ENCODE peak calls at places on chromosomes 2 and 18, in ten cellular contexts. One of them, this sample, is unnamed.

GRCh38 chr18:67778016-67778415 is 261.5 kb upstream of the DSEL start:
- DNase-seq in activated CD8-positive, alpha-beta memory T cell treated with anti-CD3 and anti-CD28 coated beads for 48 hours: no peak
- DNase-seq in stimulated activated CD8-positive, alpha-beta memory T cell treated with anti-CD3 and anti-CD28 coated beads, Interleukin-15, amount 100 ng/mL, for 48 hours: no peak
- DNase-seq in M059J: peak
- DNase-seq in activated T-cell treated with anti-CD3 and anti-CD28 coated beads, Interleukin-2, amount 50 U/mL, for 4 hours: no peak
- DNase-seq in astrocyte of the cerebellum: no peak
- DNase-seq in KBM-7: no peak
- DNase-seq in AG10803: peak
- DNase-seq in right cardiac atrium: no peak
- DNase-seq in fibroblast of the aortic adventitia: no peak
- DNase-seq in this sample: no peak

GRCh38 chr18:10169064-10169562 is 255.3 kb downstream of the VAPA start:
- DNase-seq in activated T-cell treated with anti-CD3 and anti-CD28 coated beads, Interleukin-2, amount 50 U/mL, for 4 hours: no peak
- DNase-seq in stimulated activated CD8-positive, alpha-beta memory T cell treated with anti-CD3 and anti-CD28 coated beads, Interleukin-15, amount 100 ng/mL, for 48 hours: no peak
- DNase-seq in astrocyte of the cerebellum: peak
- DNase-seq in KBM-7: no peak
- DNase-seq in AG10803: peak
- DNase-seq in right cardiac atrium: no peak
- DNase-seq in M059J: no peak
- DNase-seq in fibroblast of the aortic adventitia: peak
- DNase-seq in activated CD8-positive, alpha-beta memory T cell treated with anti-CD3 and anti-CD28 coated beads for 48 hours: no peak
- DNase-seq in this sample: no peak

GRCh38 chr2:241762321-241762932 is 14.2 kb upstream of the GAL3ST2 start:
- DNase-seq in activated CD8-positive, alpha-beta memory T cell treated with anti-CD3 and anti-CD28 coated beads for 48 hours: no peak
- DNase-seq in M059J: no peak
- DNase-seq in fibroblast of the aortic adventitia: no peak
- DNase-seq in activated T-cell treated with anti-CD3 and anti-CD28 coated beads, Interleukin-2, amount 50 U/mL, for 4 hours: no peak
- DNase-seq in AG10803: no peak
- DNase-seq in stimulated activated CD8-positive, alpha-beta memory T cell treated with anti-CD3 and anti-CD28 coated beads, Interleukin-15, amount 100 ng/mL, for 48 hours: no peak
- DNase-seq in astrocyte of the cerebellum: no peak
- DNase-seq in KBM-7: no peak
- DNase-seq in right cardiac atrium: no peak
- DNase-seq in this sample: no peak

GRCh38 chr2:205376071-205376470 is 306.2 kb upstream of the NRP2 start:
- DNase-seq in activated T-cell treated with anti-CD3 and anti-CD28 coated beads, Interleukin-2, amount 50 U/mL, for 4 hours: no peak
- DNase-seq in M059J: no peak
- DNase-seq in activated CD8-positive, alpha-beta memory T cell treated with anti-CD3 and anti-CD28 coated beads for 48 hours: no peak
- DNase-seq in fibroblast of the aortic adventitia: peak
- DNase-seq in stimulated activated CD8-positive, alpha-beta memory T cell treated with anti-CD3 and anti-CD28 coated beads, Interleukin-15, amount 100 ng/mL, for 48 hours: no peak
- DNase-seq in astrocyte of the cerebellum: no peak
- DNase-seq in AG10803: peak
- DNase-seq in KBM-7: no peak
- DNase-seq in right cardiac atrium: no peak
- DNase-seq in this sample: no peak

GRCh38 chr2:74458957-74459290 is 686 bp downstream of the WBP1 start:
- DNase-seq in activated T-cell treated with anti-CD3 and anti-CD28 coated beads, Interleukin-2, amount 50 U/mL, for 4 hours: no peak
- DNase-seq in stimulated activated CD8-positive, alpha-beta memory T cell treated with anti-CD3 and anti-CD28 coated beads, Interleukin-15, amount 100 ng/mL, for 48 hours: no peak
- DNase-seq in right cardiac atrium: no peak
- DNase-seq in activated CD8-positive, alpha-beta memory T cell treated with anti-CD3 and anti-CD28 coated beads for 48 hours: no peak
- DNase-seq in astrocyte of the cerebellum: no peak
- DNase-seq in KBM-7: no peak
- DNase-seq in fibroblast of the aortic adventitia: no peak
- DNase-seq in M059J: no peak
- DNase-seq in AG10803: no peak
- DNase-seq in this sample: no peak

GRCh38 chr2:21800356-21800755 is 676.6 kb downstream of the TDRD15 start:
- DNase-seq in activated T-cell treated with anti-CD3 and anti-CD28 coated beads, Interleukin-2, amount 50 U/mL, for 4 hours: no peak
- DNase-seq in KBM-7: no peak
- DNase-seq in stimulated activated CD8-positive, alpha-beta memory T cell treated with anti-CD3 and anti-CD28 coated beads, Interleukin-15, amount 100 ng/mL, for 48 hours: no peak
- DNase-seq in right cardiac atrium: no peak
- DNase-seq in astrocyte of the cerebellum: no peak
- DNase-seq in M059J: no peak
- DNase-seq in AG10803: no peak
- DNase-seq in activated CD8-positive, alpha-beta memory T cell treated with anti-CD3 and anti-CD28 coated beads for 48 hours: no peak
- DNase-seq in fibroblast of the aortic adventitia: no peak
- DNase-seq in this sample: no peak

GRCh38 chr2:166060191-166060590 is 67.6 kb downstream of the SCN1A start:
- DNase-seq in activated T-cell treated with anti-CD3 and anti-CD28 coated beads, Interleukin-2, amount 50 U/mL, for 4 hours: no peak
- DNase-seq in fibroblast of the aortic adventitia: no peak
- DNase-seq in right cardiac atrium: no peak
- DNase-seq in activated CD8-positive, alpha-beta memory T cell treated with anti-CD3 and anti-CD28 coated beads for 48 hours: no peak
- DNase-seq in KBM-7: no peak
- DNase-seq in stimulated activated CD8-positive, alpha-beta memory T cell treated with anti-CD3 and anti-CD28 coated beads, Interleukin-15, amount 100 ng/mL, for 48 hours: no peak
- DNase-seq in astrocyte of the cerebellum: no peak
- DNase-seq in M059J: no peak
- DNase-seq in AG10803: no peak
- DNase-seq in this sample: no peak

GRCh38 chr2:64645014-64645418 is 8.7 kb downstream of the SERTAD2 start:
- DNase-seq in activated CD8-positive, alpha-beta memory T cell treated with anti-CD3 and anti-CD28 coated beads for 48 hours: no peak
- DNase-seq in KBM-7: peak
- DNase-seq in fibroblast of the aortic adventitia: peak
- DNase-seq in AG10803: peak
- DNase-seq in M059J: peak
- DNase-seq in astrocyte of the cerebellum: peak
- DNase-seq in activated T-cell treated with anti-CD3 and anti-CD28 coated beads, Interleukin-2, amount 50 U/mL, for 4 hours: no peak
- DNase-seq in right cardiac atrium: peak
- DNase-seq in stimulated activated CD8-positive, alpha-beta memory T cell treated with anti-CD3 and anti-CD28 coated beads, Interleukin-15, amount 100 ng/mL, for 48 hours: no peak
- DNase-seq in this sample: peak

GRCh38 chr18:5543854-5544389 is at the start of gene EPB41L3:
- DNase-seq in astrocyte of the cerebellum: no peak
- DNase-seq in right cardiac atrium: peak
- DNase-seq in activated T-cell treated with anti-CD3 and anti-CD28 coated beads, Interleukin-2, amount 50 U/mL, for 4 hours: no peak
- DNase-seq in M059J: no peak
- DNase-seq in fibroblast of the aortic adventitia: no peak
- DNase-seq in stimulated activated CD8-positive, alpha-beta memory T cell treated with anti-CD3 and anti-CD28 coated beads, Interleukin-15, amount 100 ng/mL, for 48 hours: no peak
- DNase-seq in AG10803: peak
- DNase-seq in KBM-7: peak
- DNase-seq in activated CD8-positive, alpha-beta memory T cell treated with anti-CD3 and anti-CD28 coated beads for 48 hours: no peak
- DNase-seq in this sample: peak

GRCh38 chr2:41061371-41061770 is 609.5 kb upstream of the SLC8A1 start:
- DNase-seq in right cardiac atrium: no peak
- DNase-seq in fibroblast of the aortic adventitia: peak
- DNase-seq in activated CD8-positive, alpha-beta memory T cell treated with anti-CD3 and anti-CD28 coated beads for 48 hours: no peak
- DNase-seq in stimulated activated CD8-positive, alpha-beta memory T cell treated with anti-CD3 and anti-CD28 coated beads, Interleukin-15, amount 100 ng/mL, for 48 hours: no peak
- DNase-seq in KBM-7: peak
- DNase-seq in M059J: peak
- DNase-seq in AG10803: peak
- DNase-seq in astrocyte of the cerebellum: peak
- DNase-seq in activated T-cell treated with anti-CD3 and anti-CD28 coated beads, Interleukin-2, amount 50 U/mL, for 4 hours: no peak
- DNase-seq in this sample: no peak

GRCh38 chr2:85680707-85681353 is 12.8 kb upstream of the SFTPB start:
- DNase-seq in astrocyte of the cerebellum: no peak
- DNase-seq in KBM-7: no peak
- DNase-seq in M059J: peak
- DNase-seq in fibroblast of the aortic adventitia: no peak
- DNase-seq in stimulated activated CD8-positive, alpha-beta memory T cell treated with anti-CD3 and anti-CD28 coated beads, Interleukin-15, amount 100 ng/mL, for 48 hours: no peak
- DNase-seq in activated T-cell treated with anti-CD3 and anti-CD28 coated beads, Interleukin-2, amount 50 U/mL, for 4 hours: no peak
- DNase-seq in AG10803: no peak
- DNase-seq in activated CD8-positive, alpha-beta memory T cell treated with anti-CD3 and anti-CD28 coated beads for 48 hours: no peak
- DNase-seq in right cardiac atrium: no peak
- DNase-seq in this sample: no peak

GRCh38 chr2:169767243-169767888 is 31.3 kb upstream of the SSB start:
- DNase-seq in AG10803: peak
- DNase-seq in activated CD8-positive, alpha-beta memory T cell treated with anti-CD3 and anti-CD28 coated beads for 48 hours: no peak
- DNase-seq in KBM-7: peak
- DNase-seq in stimulated activated CD8-positive, alpha-beta memory T cell treated with anti-CD3 and anti-CD28 coated beads, Interleukin-15, amount 100 ng/mL, for 48 hours: peak
- DNase-seq in astrocyte of the cerebellum: no peak
- DNase-seq in activated T-cell treated with anti-CD3 and anti-CD28 coated beads, Interleukin-2, amount 50 U/mL, for 4 hours: peak
- DNase-seq in right cardiac atrium: no peak
- DNase-seq in M059J: peak
- DNase-seq in fibroblast of the aortic adventitia: peak
- DNase-seq in this sample: peak

GRCh38 chr2:64017811-64018714 is 1.2 kb downstream of the VPS54 start:
- DNase-seq in stimulated activated CD8-positive, alpha-beta memory T cell treated with anti-CD3 and anti-CD28 coated beads, Interleukin-15, amount 100 ng/mL, for 48 hours: no peak
- DNase-seq in right cardiac atrium: peak
- DNase-seq in activated CD8-positive, alpha-beta memory T cell treated with anti-CD3 and anti-CD28 coated beads for 48 hours: no peak
- DNase-seq in KBM-7: peak
- DNase-seq in activated T-cell treated with anti-CD3 and anti-CD28 coated beads, Interleukin-2, amount 50 U/mL, for 4 hours: no peak
- DNase-seq in astrocyte of the cerebellum: no peak
- DNase-seq in AG10803: peak
- DNase-seq in fibroblast of the aortic adventitia: peak
- DNase-seq in M059J: peak
- DNase-seq in this sample: peak

GRCh38 chr2:230124792-230125452 is 56.2 kb upstream of the SLC16A14 start:
- DNase-seq in right cardiac atrium: peak
- DNase-seq in stimulated activated CD8-positive, alpha-beta memory T cell treated with anti-CD3 and anti-CD28 coated beads, Interleukin-15, amount 100 ng/mL, for 48 hours: no peak
- DNase-seq in KBM-7: peak
- DNase-seq in activated T-cell treated with anti-CD3 and anti-CD28 coated beads, Interleukin-2, amount 50 U/mL, for 4 hours: no peak
- DNase-seq in M059J: no peak
- DNase-seq in AG10803: no peak
- DNase-seq in activated CD8-positive, alpha-beta memory T cell treated with anti-CD3 and anti-CD28 coated beads for 48 hours: no peak
- DNase-seq in fibroblast of the aortic adventitia: no peak
- DNase-seq in astrocyte of the cerebellum: no peak
- DNase-seq in this sample: peak

GRCh38 chr2:214481204-214481603 is 70.3 kb downstream of the VWC2L start:
- DNase-seq in M059J: peak
- DNase-seq in astrocyte of the cerebellum: peak
- DNase-seq in activated T-cell treated with anti-CD3 and anti-CD28 coated beads, Interleukin-2, amount 50 U/mL, for 4 hours: no peak
- DNase-seq in fibroblast of the aortic adventitia: no peak
- DNase-seq in KBM-7: no peak
- DNase-seq in AG10803: no peak
- DNase-seq in right cardiac atrium: no peak
- DNase-seq in stimulated activated CD8-positive, alpha-beta memory T cell treated with anti-CD3 and anti-CD28 coated beads, Interleukin-15, amount 100 ng/mL, for 48 hours: no peak
- DNase-seq in activated CD8-positive, alpha-beta memory T cell treated with anti-CD3 and anti-CD28 coated beads for 48 hours: no peak
- DNase-seq in this sample: no peak

GRCh38 chr18:13137041-13137938 is 81.3 kb upstream of the LDLRAD4 start:
- DNase-seq in KBM-7: peak
- DNase-seq in stimulated activated CD8-positive, alpha-beta memory T cell treated with anti-CD3 and anti-CD28 coated beads, Interleukin-15, amount 100 ng/mL, for 48 hours: no peak
- DNase-seq in astrocyte of the cerebellum: no peak
- DNase-seq in fibroblast of the aortic adventitia: no peak
- DNase-seq in activated T-cell treated with anti-CD3 and anti-CD28 coated beads, Interleukin-2, amount 50 U/mL, for 4 hours: no peak
- DNase-seq in activated CD8-positive, alpha-beta memory T cell treated with anti-CD3 and anti-CD28 coated beads for 48 hours: no peak
- DNase-seq in AG10803: no peak
- DNase-seq in M059J: no peak
- DNase-seq in right cardiac atrium: peak
- DNase-seq in this sample: peak

GRCh38 chr2:189960346-189960745 is 102.2 kb downstream of the MSTN start:
- DNase-seq in M059J: no peak
- DNase-seq in activated T-cell treated with anti-CD3 and anti-CD28 coated beads, Interleukin-2, amount 50 U/mL, for 4 hours: no peak
- DNase-seq in AG10803: no peak
- DNase-seq in right cardiac atrium: no peak
- DNase-seq in stimulated activated CD8-positive, alpha-beta memory T cell treated with anti-CD3 and anti-CD28 coated beads, Interleukin-15, amount 100 ng/mL, for 48 hours: no peak
- DNase-seq in astrocyte of the cerebellum: no peak
- DNase-seq in fibroblast of the aortic adventitia: no peak
- DNase-seq in KBM-7: no peak
- DNase-seq in activated CD8-positive, alpha-beta memory T cell treated with anti-CD3 and anti-CD28 coated beads for 48 hours: no peak
- DNase-seq in this sample: no peak

GRCh38 chr2:30721668-30722647 is 85.3 kb downstream of the CAPN13 start:
- DNase-seq in stimulated activated CD8-positive, alpha-beta memory T cell treated with anti-CD3 and anti-CD28 coated beads, Interleukin-15, amount 100 ng/mL, for 48 hours: no peak
- DNase-seq in fibroblast of the aortic adventitia: no peak
- DNase-seq in AG10803: no peak
- DNase-seq in activated CD8-positive, alpha-beta memory T cell treated with anti-CD3 and anti-CD28 coated beads for 48 hours: no peak
- DNase-seq in activated T-cell treated with anti-CD3 and anti-CD28 coated beads, Interleukin-2, amount 50 U/mL, for 4 hours: no peak
- DNase-seq in M059J: no peak
- DNase-seq in astrocyte of the cerebellum: no peak
- DNase-seq in KBM-7: no peak
- DNase-seq in right cardiac atrium: no peak
- DNase-seq in this sample: no peak

GRCh38 chr2:175180701-175181103 is 808 bp downstream of the ATP5MC3 start:
- DNase-seq in activated CD8-positive, alpha-beta memory T cell treated with anti-CD3 and anti-CD28 coated beads for 48 hours: no peak
- DNase-seq in M059J: peak
- DNase-seq in stimulated activated CD8-positive, alpha-beta memory T cell treated with anti-CD3 and anti-CD28 coated beads, Interleukin-15, amount 100 ng/mL, for 48 hours: peak
- DNase-seq in activated T-cell treated with anti-CD3 and anti-CD28 coated beads, Interleukin-2, amount 50 U/mL, for 4 hours: peak
- DNase-seq in AG10803: peak
- DNase-seq in right cardiac atrium: peak
- DNase-seq in fibroblast of the aortic adventitia: peak
- DNase-seq in astrocyte of the cerebellum: no peak
- DNase-seq in KBM-7: peak
- DNase-seq in this sample: peak

GRCh38 chr2:123179526-123179925 is 845.6 kb upstream of the CNTNAP5 start:
- DNase-seq in M059J: peak
- DNase-seq in astrocyte of the cerebellum: no peak
- DNase-seq in fibroblast of the aortic adventitia: no peak
- DNase-seq in activated CD8-positive, alpha-beta memory T cell treated with anti-CD3 and anti-CD28 coated beads for 48 hours: no peak
- DNase-seq in right cardiac atrium: no peak
- DNase-seq in AG10803: no peak
- DNase-seq in activated T-cell treated with anti-CD3 and anti-CD28 coated beads, Interleukin-2, amount 50 U/mL, for 4 hours: no peak
- DNase-seq in KBM-7: no peak
- DNase-seq in stimulated activated CD8-positive, alpha-beta memory T cell treated with anti-CD3 and anti-CD28 coated beads, Interleukin-15, amount 100 ng/mL, for 48 hours: no peak
- DNase-seq in this sample: no peak

GRCh38 chr2:128214866-128215460 is 103.7 kb downstream of the HS6ST1 start:
- DNase-seq in activated CD8-positive, alpha-beta memory T cell treated with anti-CD3 and anti-CD28 coated beads for 48 hours: no peak
- DNase-seq in M059J: no peak
- DNase-seq in right cardiac atrium: no peak
- DNase-seq in AG10803: no peak
- DNase-seq in stimulated activated CD8-positive, alpha-beta memory T cell treated with anti-CD3 and anti-CD28 coated beads, Interleukin-15, amount 100 ng/mL, for 48 hours: no peak
- DNase-seq in activated T-cell treated with anti-CD3 and anti-CD28 coated beads, Interleukin-2, amount 50 U/mL, for 4 hours: no peak
- DNase-seq in fibroblast of the aortic adventitia: no peak
- DNase-seq in KBM-7: no peak
- DNase-seq in astrocyte of the cerebellum: no peak
- DNase-seq in this sample: no peak

GRCh38 chr2:180699657-180700361 is 280.6 kb upstream of the UBE2E3 start:
- DNase-seq in astrocyte of the cerebellum: no peak
- DNase-seq in stimulated activated CD8-positive, alpha-beta memory T cell treated with anti-CD3 and anti-CD28 coated beads, Interleukin-15, amount 100 ng/mL, for 48 hours: no peak
- DNase-seq in KBM-7: no peak
- DNase-seq in activated T-cell treated with anti-CD3 and anti-CD28 coated beads, Interleukin-2, amount 50 U/mL, for 4 hours: no peak
- DNase-seq in AG10803: no peak
- DNase-seq in M059J: peak
- DNase-seq in fibroblast of the aortic adventitia: no peak
- DNase-seq in right cardiac atrium: peak
- DNase-seq in activated CD8-positive, alpha-beta memory T cell treated with anti-CD3 and anti-CD28 coated beads for 48 hours: no peak
- DNase-seq in this sample: no peak

GRCh38 chr2:235449568-235449967 is 44.3 kb upstream of the AGAP1 start:
- DNase-seq in stimulated activated CD8-positive, alpha-beta memory T cell treated with anti-CD3 and anti-CD28 coated beads, Interleukin-15, amount 100 ng/mL, for 48 hours: no peak
- DNase-seq in astrocyte of the cerebellum: no peak
- DNase-seq in activated T-cell treated with anti-CD3 and anti-CD28 coated beads, Interleukin-2, amount 50 U/mL, for 4 hours: no peak
- DNase-seq in fibroblast of the aortic adventitia: no peak
- DNase-seq in right cardiac atrium: no peak
- DNase-seq in AG10803: no peak
- DNase-seq in activated CD8-positive, alpha-beta memory T cell treated with anti-CD3 and anti-CD28 coated beads for 48 hours: no peak
- DNase-seq in KBM-7: no peak
- DNase-seq in M059J: no peak
- DNase-seq in this sample: no peak

GRCh38 chr2:16291731-16292550 is 351.6 kb downstream of the MYCN start:
- DNase-seq in astrocyte of the cerebellum: no peak
- DNase-seq in KBM-7: no peak
- DNase-seq in M059J: no peak
- DNase-seq in activated T-cell treated with anti-CD3 and anti-CD28 coated beads, Interleukin-2, amount 50 U/mL, for 4 hours: no peak
- DNase-seq in activated CD8-positive, alpha-beta memory T cell treated with anti-CD3 and anti-CD28 coated beads for 48 hours: no peak
- DNase-seq in stimulated activated CD8-positive, alpha-beta memory T cell treated with anti-CD3 and anti-CD28 coated beads, Interleukin-15, amount 100 ng/mL, for 48 hours: no peak
- DNase-seq in fibroblast of the aortic adventitia: no peak
- DNase-seq in right cardiac atrium: no peak
- DNase-seq in AG10803: no peak
- DNase-seq in this sample: no peak

GRCh38 chr2:18578033-18578432 is 11.3 kb downstream of the NT5C1B start:
- DNase-seq in AG10803: peak
- DNase-seq in activated T-cell treated with anti-CD3 and anti-CD28 coated beads, Interleukin-2, amount 50 U/mL, for 4 hours: no peak
- DNase-seq in stimulated activated CD8-positive, alpha-beta memory T cell treated with anti-CD3 and anti-CD28 coated beads, Interleukin-15, amount 100 ng/mL, for 48 hours: no peak
- DNase-seq in right cardiac atrium: no peak
- DNase-seq in astrocyte of the cerebellum: no peak
- DNase-seq in fibroblast of the aortic adventitia: peak
- DNase-seq in activated CD8-positive, alpha-beta memory T cell treated with anti-CD3 and anti-CD28 coated beads for 48 hours: no peak
- DNase-seq in M059J: peak
- DNase-seq in KBM-7: no peak
- DNase-seq in this sample: no peak

GRCh38 chr2:41934323-41935003 is 113.4 kb upstream of the PKDCC start:
- DNase-seq in right cardiac atrium: peak
- DNase-seq in fibroblast of the aortic adventitia: peak
- DNase-seq in M059J: no peak
- DNase-seq in activated T-cell treated with anti-CD3 and anti-CD28 coated beads, Interleukin-2, amount 50 U/mL, for 4 hours: no peak
- DNase-seq in activated CD8-positive, alpha-beta memory T cell treated with anti-CD3 and anti-CD28 coated beads for 48 hours: no peak
- DNase-seq in astrocyte of the cerebellum: peak
- DNase-seq in KBM-7: no peak
- DNase-seq in stimulated activated CD8-positive, alpha-beta memory T cell treated with anti-CD3 and anti-CD28 coated beads, Interleukin-15, amount 100 ng/mL, for 48 hours: no peak
- DNase-seq in AG10803: no peak
- DNase-seq in this sample: no peak

GRCh38 chr2:51032748-51033355 is 920 bp upstream of the NRXN1 start:
- DNase-seq in KBM-7: no peak
- DNase-seq in activated CD8-positive, alpha-beta memory T cell treated with anti-CD3 and anti-CD28 coated beads for 48 hours: no peak
- DNase-seq in activated T-cell treated with anti-CD3 and anti-CD28 coated beads, Interleukin-2, amount 50 U/mL, for 4 hours: no peak
- DNase-seq in right cardiac atrium: no peak
- DNase-seq in M059J: no peak
- DNase-seq in astrocyte of the cerebellum: no peak
- DNase-seq in AG10803: no peak
- DNase-seq in stimulated activated CD8-positive, alpha-beta memory T cell treated with anti-CD3 and anti-CD28 coated beads, Interleukin-15, amount 100 ng/mL, for 48 hours: no peak
- DNase-seq in fibroblast of the aortic adventitia: no peak
- DNase-seq in this sample: no peak

GRCh38 chr2:42072349-42073118 is 24.7 kb downstream of the PKDCC start:
- DNase-seq in fibroblast of the aortic adventitia: peak
- DNase-seq in astrocyte of the cerebellum: no peak
- DNase-seq in M059J: no peak
- DNase-seq in AG10803: peak
- DNase-seq in activated CD8-positive, alpha-beta memory T cell treated with anti-CD3 and anti-CD28 coated beads for 48 hours: no peak
- DNase-seq in stimulated activated CD8-positive, alpha-beta memory T cell treated with anti-CD3 and anti-CD28 coated beads, Interleukin-15, amount 100 ng/mL, for 48 hours: no peak
- DNase-seq in activated T-cell treated with anti-CD3 and anti-CD28 coated beads, Interleukin-2, amount 50 U/mL, for 4 hours: no peak
- DNase-seq in right cardiac atrium: peak
- DNase-seq in KBM-7: peak
- DNase-seq in this sample: peak